ENCODE peak calls at places on chromosome 10, in five cellular contexts. I, X, V, W and U are unnamed samples.
A peak's percentile ranks its signal among the peaks of the same experiment; 100 is the strongest.

GRCh38 chr10:62071846-62072281 is 170.4 kb downstream of the ARID5B start:
- DNase-seq in X (no peak), W (no peak), V (no peak), I (no peak), U (no peak)

GRCh38 chr10:14450041-14450491 is 119.3 kb upstream of the FRMD4A start:
- DNase-seq in W (peak; percentile 63), X (no peak), I (no peak), V (peak; percentile 74), U (peak; percentile 63)

GRCh38 chr10:132883391-132883881 is 58.9 kb downstream of the CFAP46 start:
- DNase-seq in W (no peak), X (no peak), I (no peak), V (peak; percentile 7), U (peak; percentile 60)

GRCh38 chr10:110357252-110357780 is 52.6 kb upstream of the SMNDC1 start:
- DNase-seq in V (no peak), W (peak; percentile 91), X (no peak), I (no peak), U (no peak)

GRCh38 chr10:122258136-122259074 is 12.7 kb upstream of the BTBD16 start:
- DNase-seq in X (no peak), W (peak; percentile 27), V (no peak), I (no peak), U (no peak)

GRCh38 chr10:62689712-62690111 is 114.8 kb upstream of the ADO start:
- DNase-seq in V (no peak), W (no peak), X (no peak), I (no peak), U (no peak)

GRCh38 chr10:6070647-6071046 is 8.5 kb upstream of the IL2RA start:
- DNase-seq in W (peak; percentile 33), I (no peak), X (no peak), V (no peak), U (no peak)

GRCh38 chr10:60914676-60915075 is 29.3 kb downstream of the RHOBTB1 start:
- DNase-seq in W (peak; percentile 91), X (peak; percentile 62), V (no peak), I (no peak), U (no peak)

GRCh38 chr10:94069884-94070283 is 76.2 kb downstream of the PLCE1 start:
- DNase-seq in X (no peak), I (no peak), W (peak; percentile 52), V (no peak), U (no peak)

GRCh38 chr10:104054430-104054829 is 31.2 kb downstream of the COL17A1 start:
- DNase-seq in X (no peak), V (no peak), W (no peak), I (no peak), U (no peak)

GRCh38 chr10:79093658-79094411 is 25.1 kb downstream of the ZMIZ1 start:
- DNase-seq in I (no peak), W (no peak), X (peak; percentile 55), V (no peak), U (peak; percentile 60)

GRCh38 chr10:57979466-57979865 is 288.2 kb downstream of the IPMK start:
- DNase-seq in X (no peak), V (no peak), I (no peak), W (peak; percentile 7), U (no peak)

GRCh38 chr10:49093922-49094321 is 21.4 kb downstream of the VSTM4 start:
- DNase-seq in V (no peak), X (no peak), I (no peak), W (no peak), U (no peak)

GRCh38 chr10:30378607-30379006 is 29.5 kb upstream of the MTPAP start:
- DNase-seq in X (no peak), W (no peak), V (no peak), I (no peak), U (no peak)

GRCh38 chr10:97943294-97943693 is 87.1 kb downstream of the CRTAC1 start:
- DNase-seq in V (no peak), X (no peak), W (no peak), I (no peak), U (no peak)

GRCh38 chr10:73848821-73849489 is 25.4 kb downstream of the CAMK2G start:
- DNase-seq in V (peak; percentile 84), X (peak; percentile 79), W (peak; percentile 85), I (peak; percentile 72), U (peak; percentile 93)

GRCh38 chr10:104330168-104331117 is 7.8 kb downstream of the ITPRIP start:
- DNase-seq in I (no peak), W (peak; percentile 89), V (peak; percentile 70), X (peak; percentile 69), U (peak; percentile 68)

GRCh38 chr10:93947055-93947454 is 46.7 kb upstream of the PLCE1 start:
- DNase-seq in X (no peak), V (peak; percentile 78), W (peak; percentile 82), I (no peak), U (no peak)

GRCh38 chr10:70315276-70315675 is 31.5 kb upstream of the NPFFR1 start:
- DNase-seq in W (no peak), X (no peak), I (no peak), V (no peak), U (no peak)

GRCh38 chr10:531541-531940 is 157.9 kb downstream of the DIP2C start:
- DNase-seq in W (no peak), I (no peak), V (no peak), X (no peak), U (no peak)
- H3K4me1 ChIP-seq in W (no peaks in the 10 kb centered on the region), I (no peaks in the 10 kb centered on the region), V (no peaks in the 10 kb centered on the region), X (no peaks in the 10 kb centered on the region), U (no peaks in the 10 kb centered on the region)

DNA sequence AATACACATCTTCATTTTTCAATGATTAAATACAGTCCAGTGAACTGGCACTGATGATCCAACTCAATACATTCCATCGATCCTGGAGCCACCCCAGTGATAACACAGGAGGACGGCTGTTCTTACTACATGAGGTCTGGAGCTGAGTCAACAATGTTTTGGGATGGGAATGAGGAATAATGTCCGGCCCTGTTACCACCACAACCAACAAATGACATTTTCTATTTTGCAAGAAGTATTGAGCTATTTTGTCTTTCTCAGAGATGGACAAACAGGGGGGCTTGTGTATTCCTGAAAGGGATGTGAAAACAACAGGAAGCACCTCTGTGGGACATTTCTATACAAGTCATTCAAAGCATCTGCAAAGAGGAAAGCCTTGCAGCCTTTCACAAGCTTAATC is 249.2 kb downstream of the PARD3 start:
- DNase-seq in X (no peak), W (peak; percentile 37), V (no peak), I (no peak), U (no peak)
- H3K36me3 ChIP-seq in X (no peaks in the 10 kb centered on the region), W (no peaks in the 10 kb centered on the region), V (no peaks in the 10 kb centered on the region), I (no peaks in the 10 kb centered on the region), U (no peaks in the 10 kb centered on the region)

DNA sequence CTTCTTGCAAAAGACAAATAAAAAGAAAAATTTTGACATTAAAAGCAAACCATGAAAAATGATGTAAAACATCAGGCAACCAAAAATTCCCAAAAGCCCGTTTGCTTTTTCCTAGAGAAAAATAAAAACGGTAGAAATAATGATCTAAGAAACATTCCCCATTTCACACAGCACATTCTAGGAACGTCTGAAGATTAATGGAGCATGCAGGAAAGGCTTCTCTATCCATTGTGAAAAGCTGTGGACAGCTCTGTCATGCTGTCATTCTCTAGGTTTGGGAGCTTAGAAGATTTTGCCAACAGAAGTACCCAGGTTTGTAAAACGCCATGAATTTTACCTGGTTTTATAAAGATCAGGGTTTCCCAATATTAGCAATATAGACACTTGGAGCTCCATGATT is 11.2 kb upstream of the PRTFDC1 start:
- DNase-seq in W (no peak), I (no peak), X (no peak), V (no peak), U (no peak)
- H3K4me1 ChIP-seq in W (no peaks in the 10 kb centered on the region), I (no peaks in the 10 kb centered on the region), X (no peaks in the 10 kb centered on the region), V (peaks cover 8% of the 10 kb centered on the region), U (no peaks in the 10 kb centered on the region)

DNA sequence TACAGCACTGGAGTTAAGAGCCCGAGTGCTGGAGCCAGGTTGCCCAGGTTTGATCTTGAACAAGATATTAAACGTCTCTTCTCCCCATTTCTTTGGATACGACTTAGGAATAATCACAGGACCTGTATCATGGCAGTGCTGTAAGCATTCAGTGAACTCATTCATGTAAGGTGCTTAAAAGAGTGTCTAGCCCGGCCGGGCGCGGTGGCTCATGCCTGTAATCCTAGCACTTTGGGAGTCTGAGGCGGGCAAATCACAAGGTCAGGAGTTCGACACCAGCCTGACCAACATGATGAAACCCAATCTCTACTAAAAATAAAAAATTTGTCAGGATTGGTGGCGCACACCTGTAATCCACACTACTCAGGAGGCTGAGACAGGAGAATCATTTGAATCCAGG is 40.8 kb downstream of the CHST15 start:
- DNase-seq in V (no peak), X (no peak), I (no peak), W (no peak), U (no peak)
- H3K36me3 ChIP-seq in V (no peaks in the 10 kb centered on the region), X (no peaks in the 10 kb centered on the region), I (no peaks in the 10 kb centered on the region), W (no peaks in the 10 kb centered on the region), U (no peaks in the 10 kb centered on the region)